ENCODE peak calls at places on chromosomes 11 and 22, in six cellular contexts. T is progenitor cell of endocrine pancreas, J is AG09309, I is Right ventricle myocardium inferior, O is NCI-H1105 treated with DMSO at 0.1 percent for 48 hours, Q is cardiac muscle cell. N is an unnamed sample.

GRCh38 chr22:47259049-47259448 is 496.6 kb downstream of the TBC1D22A start:
- DNase-seq in O (no peak), J (no peak), Q (no peak), I (no peak), T (no peak), N (no peak)

GRCh38 chr11:109815529-109816105 is 277.6 kb upstream of the ZC3H12C start:
- DNase-seq in J (no peak), O (no peak), Q (no peak), I (no peak), T (no peak), N (no peak)

GRCh38 chr11:112617089-112617407 is 344.2 kb upstream of the NCAM1 start:
- DNase-seq in T (no peak), O (no peak), I (no peak), Q (no peak), J (no peak), N (no peak)

GRCh38 chr11:68447015-68447801 is 13.3 kb upstream of the PPP6R3 start:
- DNase-seq in Q (peak), I (peak), J (no peak), T (peak), O (peak), N (peak)

GRCh38 chr11:88480217-88480616 is 142.7 kb upstream of the CTSC start:
- DNase-seq in I (no peak), Q (no peak), T (no peak), O (no peak), J (peak), N (peak)

GRCh38 chr11:130211781-130212401 is 52.3 kb downstream of the ST14 start:
- DNase-seq in J (no peak), Q (no peak), I (no peak), O (no peak), T (peak), N (no peak)

GRCh38 chr22:50713571-50714056 is 24.4 kb upstream of the ACR start:
- DNase-seq in O (no peak), T (no peak), I (peak), Q (no peak), J (no peak), N (no peak)

GRCh38 chr11:123392813-123393212 is 37.3 kb upstream of the GRAMD1B start:
- DNase-seq in Q (no peak), T (no peak), J (no peak), I (no peak), O (no peak), N (no peak)

GRCh38 chr11:47391077-47391583 is 12.8 kb upstream of the SPI1 start:
- DNase-seq in T (no peak), Q (no peak), I (peak), J (no peak), O (no peak), N (no peak)

GRCh38 chr22:48957987-48958321 is 869.7 kb downstream of the BRD1 start:
- DNase-seq in T (no peak), I (no peak), O (no peak), J (no peak), Q (no peak), N (no peak)

GRCh38 chr22:37331811-37332536 is 49.7 kb downstream of the CYTH4 start:
- DNase-seq in J (no peak), O (no peak), T (no peak), Q (no peak), I (peak), N (no peak)

GRCh38 chr11:110297726-110298297 is 1.4 kb upstream of the RDX start:
- DNase-seq in T (no peak), O (no peak), I (no peak), Q (no peak), J (no peak), N (no peak)

GRCh38 chr22:19892249-19892879 is 37.7 kb upstream of the GNB1L start:
- DNase-seq in J (no peak), Q (no peak), T (no peak), O (peak), I (no peak), N (no peak)

GRCh38 chr11:39784873-39785272 is 1674.6 kb downstream of the LRRC4C start:
- DNase-seq in O (no peak), T (no peak), Q (no peak), I (no peak), J (no peak), N (no peak)

GRCh38 chr11:44400431-44400830 is 90.5 kb upstream of the ALX4 start:
- DNase-seq in T (no peak), J (no peak), O (no peak), Q (no peak), I (no peak), N (no peak)

GRCh38 chr22:38114484-38115398 is 4.3 kb upstream of the BAIAP2L2 start:
- DNase-seq in J (peak), T (peak), Q (peak), O (peak), I (peak), N (peak)

GRCh38 chr22:48380016-48380665 is 1447.5 kb downstream of the BRD1 start:
- DNase-seq in T (no peak), I (no peak), O (no peak), Q (no peak), J (no peak), N (no peak)

GRCh38 chr11:104999716-105000115 is 23.3 kb downstream of the CASP5 start:
- DNase-seq in O (no peak), Q (no peak), T (no peak), I (no peak), J (no peak), N (no peak)

GRCh38 chr11:66970808-66971442 is 4.2 kb upstream of the C11orf86 start:
- DNase-seq in Q (no peak), I (no peak), O (no peak), J (peak), T (no peak), N (peak)

GRCh38 chr11:66493124-66493523 is 12.9 kb downstream of the DPP3 start:
- DNase-seq in T (no peak), O (no peak), Q (no peak), J (no peak), I (no peak), N (no peak)

GRCh38 chr11:119237515-119237914 is 31.4 kb downstream of the CBL start:
- DNase-seq in J (no peak), O (no peak), T (no peak), I (no peak), Q (no peak), N (no peak)

GRCh38 chr22:24134090-24134846 is 47.0 kb upstream of the SUSD2 start:
- DNase-seq in J (no peak), I (peak), T (no peak), Q (peak), O (no peak), N (no peak)

GRCh38 chr22:35400335-35400680 is 368 bp downstream of the MCM5 start:
- DNase-seq in O (peak), J (no peak), I (no peak), T (peak), Q (peak), N (no peak)

N was measured in fibroblast of the conjunctiva.